ENCODE peak calls at places on chromosomes 4 and X, in four cellular contexts. F is esophagus muscularis mucosa, Z is ovary, T is lung. N is an unnamed sample.
A peak's percentile ranks its signal among the peaks of the same experiment; 100 is the strongest.

GRCh38 chr4:143381171-143382118 is 44.8 kb downstream of the GAB1 start:
- DNase-seq in T (peak; percentile 61), F (peak; percentile 95), Z (peak; percentile 79), N (no peak)

GRCh38 chr4:168880087-168880675 is 129.9 kb downstream of the CBR4 start:
- DNase-seq in F (no peak), Z (no peak), T (no peak), N (no peak)

GRCh38 chr4:169485791-169486742 is 126.3 kb downstream of the NEK1 start:
- DNase-seq in T (no peak), F (no peak), Z (no peak), N (peak; percentile 43)

GRCh38 chrX:7109838-7110793 is 37.4 kb upstream of the STS start:
- DNase-seq in Z (no peak), T (no peak), F (no peak), N (peak; percentile 54)

GRCh38 chrX:68048774-68049173 is 384.5 kb downstream of the OPHN1 start:
- DNase-seq in Z (no peak), F (no peak), T (no peak), N (no peak)

GRCh38 chrX:149495573-149496071 is 9.5 kb downstream of the IDS start:
- DNase-seq in T (no peak), F (no peak), Z (no peak), N (no peak)

GRCh38 chr4:76002176-76002575 is 5.1 kb downstream of the CXCL9 start:
- DNase-seq in T (no peak), Z (no peak), F (peak; percentile 14), N (no peak)

GRCh38 chrX:97374266-97374665 is 490.6 kb downstream of the RPA4 start:
- DNase-seq in Z (no peak), F (no peak), T (no peak), N (no peak)

GRCh38 chr4:183823394-183823793 is 81.7 kb upstream of the STOX2 start:
- DNase-seq in F (no peak), Z (no peak), T (no peak), N (no peak)

GRCh38 chr4:169810325-169811323 is 52.9 kb upstream of the HPF1 start:
- DNase-seq in F (no peak), Z (no peak), T (peak; percentile 40), N (peak; percentile 50)

GRCh38 chr4:52665592-52665991 is 6.5 kb upstream of the USP46 start:
- DNase-seq in T (no peak), Z (no peak), F (no peak), N (no peak)

GRCh38 chr4:41318839-41319530 is 62.3 kb downstream of the UCHL1 start:
- DNase-seq in F (no peak), T (no peak), Z (no peak), N (no peak)

GRCh38 chrX:23885803-23886202 is 21.9 kb downstream of the APOO start:
- DNase-seq in F (no peak), Z (no peak), T (no peak), N (no peak)
- H3K27me3 ChIP-seq in F (no peaks in the 10 kb centered on the region), Z (no peaks in the 10 kb centered on the region), T (no peaks in the 10 kb centered on the region), N (peaks cover 8% of the 10 kb centered on the region)

GRCh38 chrX:50459615-50460014 is 11.0 kb downstream of the DGKK start:
- DNase-seq in Z (no peak), T (no peak), F (no peak), N (no peak)
- H3K27me3 ChIP-seq in Z (no peaks in the 10 kb centered on the region), T (no peaks in the 10 kb centered on the region), F (no peaks in the 10 kb centered on the region), N (peaks cover 29% of the 10 kb centered on the region)

GRCh38 chr4:4383085-4383484 is 3.8 kb upstream of the NSG1 start:
- DNase-seq in Z (no peak), T (no peak), F (no peak), N (no peak)
- H3K27me3 ChIP-seq in Z (no peaks in the 10 kb centered on the region), T (peaks cover 28% of the 10 kb centered on the region), F (no peaks in the 10 kb centered on the region), N (peaks cover 69% of the 10 kb centered on the region)

GRCh38 chr4:121070696-121071639 is 1.4 kb downstream of the NDNF start:
- DNase-seq in T (peak; percentile 67), Z (peak; percentile 74), F (no peak), N (peak; percentile 84)

GRCh38 chr4:121071640-121072037 is 696 bp downstream of the NDNF start:
- DNase-seq in T (no peak), Z (no peak), F (no peak), N (no peak)

GRCh38 chr4:121072080-121072835 is at the start of gene NDNF:
- DNase-seq in T (peak; percentile 75), F (no peak), Z (peak; percentile 82), N (peak; percentile 69)

GRCh38 chr4:121072836-121073362 is 564 bp upstream of the NDNF start:
- DNase-seq in Z (no peak), T (peak; percentile 37), F (no peak), N (peak; percentile 42)

DNA sequence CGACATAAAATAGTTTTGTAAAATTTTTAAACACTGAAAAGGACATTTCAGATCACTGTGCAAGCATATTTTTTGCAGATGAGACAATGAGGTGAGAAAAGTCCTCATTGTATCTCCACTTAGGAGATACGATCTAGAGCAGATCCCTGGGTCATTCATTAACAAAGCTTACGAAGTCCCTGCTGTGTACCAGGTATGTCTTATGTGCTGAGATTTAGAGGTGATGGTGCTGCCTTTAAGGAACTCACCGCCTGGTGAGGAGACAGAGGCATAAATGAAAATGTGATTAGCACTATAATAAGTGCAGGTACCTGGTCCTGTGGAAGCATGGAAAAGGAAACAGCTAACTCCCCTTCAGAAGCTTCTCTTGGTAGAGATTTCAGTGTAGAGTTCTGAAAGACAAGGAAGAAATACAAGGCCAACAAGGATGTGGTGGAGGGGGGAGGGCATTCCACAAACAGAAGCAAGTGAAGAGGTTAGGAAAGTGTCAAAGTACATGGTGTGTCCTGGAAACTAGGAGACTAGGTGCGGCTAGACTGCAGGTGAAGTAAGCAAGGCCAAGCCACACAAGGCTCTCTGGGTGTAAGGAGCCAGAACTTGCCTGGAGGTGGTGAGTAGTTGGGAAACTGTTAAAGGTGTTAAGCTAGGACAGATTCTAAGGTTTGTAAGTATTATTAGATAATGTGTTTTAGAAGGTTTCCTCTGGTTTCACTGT is 1.5 kb upstream of the NDNF start:
- DNase-seq in T (peak; percentile 61), Z (no peak), F (no peak), N (no peak)
- H3K27me3 ChIP-seq in T (no peaks in the 10 kb centered on the region), Z (no peaks in the 10 kb centered on the region), F (no peaks in the 10 kb centered on the region), N (peaks cover 2% of the 10 kb centered on the region)

GRCh38 chrX:31656013-31656412 is 584.2 kb upstream of the FTHL17 start:
- DNase-seq in Z (no peak), T (no peak), F (no peak), N (no peak)

GRCh38 chrX:31658360-31658759 is 586.5 kb upstream of the FTHL17 start:
- DNase-seq in Z (no peak), F (no peak), T (no peak), N (no peak)

GRCh38 chrX:31663172-31663571 is 591.3 kb upstream of the FTHL17 start:
- DNase-seq in F (no peak), Z (no peak), T (no peak), N (no peak)

GRCh38 chrX:31661280-31661679 is 589.4 kb upstream of the FTHL17 start:
- DNase-seq in Z (no peak), T (no peak), F (no peak), N (no peak)
- H3K27me3 ChIP-seq in Z (no peaks in the 10 kb centered on the region), T (no peaks in the 10 kb centered on the region), F (no peaks in the 10 kb centered on the region), N (no peaks in the 10 kb centered on the region)

GRCh38 chr4:38490753-38491446 is 173.1 kb upstream of the KLF3 start:
- DNase-seq in Z (no peak), F (peak; percentile 72), T (no peak), N (no peak)
- H3K27me3 ChIP-seq in Z (no peaks in the 10 kb centered on the region), F (no peaks in the 10 kb centered on the region), T (no peaks in the 10 kb centered on the region), N (no peaks in the 10 kb centered on the region)

GRCh38 chrX:13607996-13608365 is 38.6 kb downstream of the EGFL6 start:
- DNase-seq in Z (no peak), F (no peak), T (no peak), N (no peak)
- H3K27me3 ChIP-seq in Z (no peaks in the 10 kb centered on the region), F (no peaks in the 10 kb centered on the region), T (no peaks in the 10 kb centered on the region), N (peaks cover 68% of the 10 kb centered on the region)

DNA sequence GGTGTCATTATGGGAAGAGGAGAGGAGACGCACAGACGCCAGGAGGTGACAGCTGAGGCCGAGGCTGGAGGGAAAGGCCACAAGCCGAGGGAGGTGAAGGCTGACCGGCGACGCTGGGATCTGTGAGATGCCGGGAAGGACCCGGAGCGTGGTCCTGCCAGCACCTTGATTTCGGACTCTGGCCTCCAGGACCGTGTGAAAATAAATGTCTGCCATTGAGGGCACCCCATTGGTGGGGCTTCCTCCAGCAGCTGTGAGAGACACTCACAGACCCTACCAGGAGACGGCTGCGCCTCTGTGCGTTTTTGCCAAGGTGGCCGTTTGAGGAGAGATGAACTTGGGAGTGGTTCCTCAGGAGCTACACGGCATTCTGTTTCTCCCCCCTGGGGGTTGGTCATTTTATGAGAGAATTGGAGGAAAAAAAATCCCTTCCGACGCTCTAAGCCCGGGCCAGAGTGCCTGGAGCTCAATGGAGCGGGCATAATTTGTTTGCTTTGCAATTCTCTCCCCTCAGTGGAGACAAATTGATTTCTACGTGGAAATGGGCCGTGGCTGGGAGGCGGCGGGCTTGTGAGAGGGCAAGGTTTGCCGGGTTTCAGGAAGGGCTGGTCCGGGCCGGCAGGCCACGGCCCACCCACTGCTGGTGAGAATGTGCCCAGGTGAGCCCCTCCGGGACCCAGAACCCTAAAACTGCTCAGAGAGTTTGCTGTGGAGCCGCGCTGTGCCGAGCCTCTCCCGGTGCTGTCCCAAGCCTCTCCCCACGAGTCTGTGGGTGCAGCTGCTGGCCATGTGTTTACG is 53.9 kb downstream of the CPZ start:
- DNase-seq in F (no peak), Z (peak; percentile 13), T (no peak), N (no peak)
- H3K27me3 ChIP-seq in F (no peaks in the 10 kb centered on the region), Z (no peaks in the 10 kb centered on the region), T (peaks cover 3% of the 10 kb centered on the region), N (no peaks in the 10 kb centered on the region)

DNA sequence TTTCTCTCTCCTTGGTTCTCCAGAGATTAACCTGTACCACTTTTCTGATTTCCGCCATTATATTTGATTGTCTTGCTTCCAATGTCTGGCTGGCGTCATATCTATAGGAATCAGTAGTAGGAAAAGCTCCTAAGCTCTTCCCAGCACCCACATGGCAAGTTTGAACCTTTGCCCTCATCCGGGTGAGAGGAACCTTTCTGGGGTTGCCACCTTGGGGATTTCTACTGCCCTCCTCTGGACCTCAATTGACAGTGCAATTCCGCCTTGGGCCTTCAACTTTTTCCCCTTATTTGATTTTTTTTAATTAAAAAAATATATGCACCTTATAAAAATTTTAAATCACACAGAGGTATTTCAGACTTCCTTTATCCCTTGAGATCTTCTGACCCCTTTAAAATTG is 2.0 kb upstream of the CXorf66 start:
- DNase-seq in Z (no peak), T (no peak), F (no peak), N (no peak)
- H3K27me3 ChIP-seq in Z (no peaks in the 10 kb centered on the region), T (no peaks in the 10 kb centered on the region), F (no peaks in the 10 kb centered on the region), N (peaks cover 5% of the 10 kb centered on the region)

N was measured in WERI-Rb-1.